ENCODE peak calls at places on chromosomes 4 and X, in six cellular contexts. One of them, this sample, is unnamed. For H3K36me3 and H3K4me1, the result is how much of the 10 kb centered on the place peaks cover.

GRCh38 chr4:161841759-161842158 is 322.0 kb downstream of the FSTL5 start:
- DNase-seq in GM23338: no peak
- DNase-seq in GM23248: no peak
- DNase-seq in endodermal cell: no peak
- DNase-seq in K562: no peak
- DNase-seq in aorta: no peak
- DNase-seq in this sample: no peak

GRCh38 chr4:7650606-7651400 is 216.1 kb upstream of the PSAPL1 start:
- DNase-seq in GM23338: peak
- DNase-seq in GM23248: peak
- DNase-seq in endodermal cell: peak
- DNase-seq in K562: peak
- DNase-seq in aorta: peak
- DNase-seq in this sample: no peak

GRCh38 chrX:40908026-40908425 is 172.7 kb upstream of the MED14 start:
- DNase-seq in GM23338: no peak
- DNase-seq in GM23248: peak
- DNase-seq in endodermal cell: no peak
- DNase-seq in K562: no peak
- DNase-seq in aorta: no peak
- DNase-seq in this sample: no peak

GRCh38 chrX:65757943-65758342 is 90.5 kb downstream of the MSN start:
- DNase-seq in GM23338: no peak
- DNase-seq in GM23248: no peak
- DNase-seq in endodermal cell: no peak
- DNase-seq in K562: no peak
- DNase-seq in aorta: no peak
- DNase-seq in this sample: no peak

GRCh38 chr4:76977731-76978350 is 28.3 kb downstream of the SEPTIN11 start:
- DNase-seq in GM23338: no peak
- DNase-seq in GM23248: peak
- DNase-seq in endodermal cell: no peak
- DNase-seq in K562: no peak
- DNase-seq in aorta: no peak
- DNase-seq in this sample: no peak

GRCh38 chr4:148116971-148117370 is 325.2 kb downstream of the NR3C2 start:
- DNase-seq in GM23338: peak
- DNase-seq in GM23248: no peak
- DNase-seq in endodermal cell: no peak
- DNase-seq in K562: no peak
- DNase-seq in aorta: no peak
- DNase-seq in this sample: no peak

GRCh38 chr4:17095771-17096170 is 197.3 kb upstream of the LDB2 start:
- DNase-seq in GM23338: peak
- DNase-seq in GM23248: no peak
- DNase-seq in endodermal cell: no peak
- DNase-seq in K562: no peak
- DNase-seq in aorta: no peak
- DNase-seq in this sample: no peak

GRCh38 chr4:139550724-139551429 is 5.1 kb downstream of the SETD7 start:
- DNase-seq in GM23338: peak
- DNase-seq in GM23248: peak
- DNase-seq in endodermal cell: peak
- DNase-seq in K562: no peak
- DNase-seq in aorta: no peak
- DNase-seq in this sample: no peak

GRCh38 chrX:148872153-148872540 is 371.7 kb downstream of the AFF2 start:
- DNase-seq in GM23338: no peak
- DNase-seq in GM23248: peak
- DNase-seq in endodermal cell: no peak
- DNase-seq in K562: no peak
- DNase-seq in aorta: no peak
- DNase-seq in this sample: no peak

GRCh38 chrX:148878371-148878770 is 378.0 kb downstream of the AFF2 start:
- DNase-seq in GM23338: no peak
- DNase-seq in GM23248: peak
- DNase-seq in endodermal cell: no peak
- DNase-seq in K562: no peak
- DNase-seq in aorta: no peak
- DNase-seq in this sample: no peak

GRCh38 chrX:148872881-148873280 is 372.5 kb downstream of the AFF2 start:
- DNase-seq in GM23338: no peak
- DNase-seq in GM23248: no peak
- DNase-seq in endodermal cell: no peak
- DNase-seq in K562: no peak
- DNase-seq in aorta: no peak
- DNase-seq in this sample: no peak

GRCh38 chrX:148871422-148872152 is 371.2 kb downstream of the AFF2 start:
- DNase-seq in GM23338: no peak
- DNase-seq in GM23248: peak
- DNase-seq in endodermal cell: no peak
- DNase-seq in K562: no peak
- DNase-seq in aorta: no peak
- DNase-seq in this sample: no peak

GRCh38 chrX:148874621-148875020 is 374.2 kb downstream of the AFF2 start:
- DNase-seq in GM23338: no peak
- DNase-seq in GM23248: peak
- DNase-seq in endodermal cell: no peak
- DNase-seq in K562: no peak
- DNase-seq in aorta: no peak
- DNase-seq in this sample: no peak
- H3K36me3 ChIP-seq in GM23338: under half
- H3K36me3 ChIP-seq in GM23248: under half
- H3K36me3 ChIP-seq in endodermal cell: under half
- H3K36me3 ChIP-seq in K562: under half
- H3K36me3 ChIP-seq in aorta: under half
- H3K36me3 ChIP-seq in this sample: under half

DNA sequence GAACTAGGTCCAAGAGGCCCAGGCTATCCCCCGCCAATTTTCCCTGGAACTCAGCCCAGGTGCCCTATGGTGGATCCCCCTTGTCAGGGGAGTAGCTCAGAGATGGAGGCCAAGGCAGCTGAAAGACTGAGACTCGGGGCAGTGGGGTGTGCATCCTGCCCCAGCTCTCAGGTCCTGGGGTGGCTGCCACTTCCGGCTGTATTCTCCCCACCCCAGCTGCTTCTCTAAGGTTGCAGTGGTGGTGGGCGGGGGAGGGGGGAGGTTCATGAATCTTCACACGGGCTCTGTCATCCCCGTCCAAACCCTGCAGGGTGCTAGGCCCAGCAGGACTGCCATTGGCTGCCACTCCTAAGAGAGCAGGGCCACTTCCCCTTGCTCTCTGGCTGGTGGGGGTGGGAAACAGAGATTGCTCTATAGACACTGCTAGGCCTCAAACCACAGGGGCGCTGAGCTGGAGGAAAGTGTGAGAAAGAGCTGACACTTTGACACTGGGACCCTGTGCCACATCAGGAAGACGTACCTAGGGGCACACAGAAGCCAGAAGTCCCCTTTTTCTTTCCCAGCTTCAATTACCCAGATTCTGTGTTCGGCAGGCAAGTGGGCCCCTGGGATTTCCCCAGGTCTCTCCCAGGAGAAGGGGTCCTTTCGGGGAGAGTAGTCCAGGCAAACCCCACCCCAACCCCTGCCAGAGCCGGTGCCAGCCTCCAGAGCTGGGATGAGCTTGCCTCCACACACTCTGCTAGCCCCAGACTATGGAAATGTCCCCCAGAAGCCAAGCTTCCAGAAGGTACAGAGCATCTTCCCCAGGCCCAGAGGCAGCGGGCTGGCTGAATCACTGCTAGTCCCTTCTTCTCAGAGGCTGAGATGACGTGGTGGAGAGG is 1.6 kb downstream of the SASH3 start:
- DNase-seq in GM23338: no peak
- DNase-seq in GM23248: no peak
- DNase-seq in endodermal cell: peak
- DNase-seq in K562: no peak
- DNase-seq in aorta: peak
- DNase-seq in this sample: peak
- H3K4me1 ChIP-seq in GM23338: under half
- H3K4me1 ChIP-seq in GM23248: under half
- H3K4me1 ChIP-seq in endodermal cell: under half
- H3K4me1 ChIP-seq in K562: under half
- H3K4me1 ChIP-seq in aorta: under half
- H3K4me1 ChIP-seq in this sample: half or more

GRCh38 chr4:152106781-152107321 is 346.0 kb upstream of the GATB start:
- DNase-seq in GM23338: no peak
- DNase-seq in GM23248: peak
- DNase-seq in endodermal cell: no peak
- DNase-seq in K562: no peak
- DNase-seq in aorta: no peak
- DNase-seq in this sample: no peak
- H3K27ac ChIP-seq in GM23338: no peak
- H3K27ac ChIP-seq in GM23248: peak
- H3K27ac ChIP-seq in endodermal cell: no peak
- H3K27ac ChIP-seq in K562: no peak
- H3K27ac ChIP-seq in aorta: no peak
- H3K27ac ChIP-seq in this sample: no peak

GRCh38 chr4:87382931-87383330 is 8.1 kb downstream of the HSD17B11 start:
- DNase-seq in GM23338: no peak
- DNase-seq in GM23248: no peak
- DNase-seq in endodermal cell: no peak
- DNase-seq in K562: no peak
- DNase-seq in aorta: no peak
- DNase-seq in this sample: no peak

GRCh38 chr4:87382116-87382515 is 8.9 kb downstream of the HSD17B11 start:
- DNase-seq in GM23338: no peak
- DNase-seq in GM23248: no peak
- DNase-seq in endodermal cell: no peak
- DNase-seq in K562: no peak
- DNase-seq in aorta: no peak
- DNase-seq in this sample: no peak

GRCh38 chr4:87375719-87376291 is 15.2 kb downstream of the HSD17B11 start:
- DNase-seq in GM23338: peak
- DNase-seq in GM23248: peak
- DNase-seq in endodermal cell: no peak
- DNase-seq in K562: peak
- DNase-seq in aorta: no peak
- DNase-seq in this sample: peak

DNA sequence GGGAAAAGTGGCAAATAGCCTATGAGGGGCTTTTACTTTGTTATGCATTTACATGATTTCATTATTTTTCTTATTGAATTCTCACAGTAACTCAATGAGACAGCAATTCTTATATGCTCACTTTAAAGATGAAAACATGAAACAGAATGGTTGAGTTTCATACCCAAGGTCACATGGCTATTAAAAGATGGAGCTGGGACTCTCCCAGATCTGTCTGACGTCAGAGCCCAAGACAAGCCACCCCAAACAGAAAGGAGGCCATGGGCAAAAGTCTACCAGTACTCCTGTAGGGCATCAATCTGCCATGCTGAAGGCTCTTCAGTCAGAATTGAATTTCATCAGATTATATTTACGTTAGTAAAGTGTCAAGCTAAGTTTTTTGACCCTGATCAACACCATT is 13.2 kb downstream of the HSD17B11 start:
- DNase-seq in GM23338: no peak
- DNase-seq in GM23248: no peak
- DNase-seq in endodermal cell: no peak
- DNase-seq in K562: no peak
- DNase-seq in aorta: no peak
- DNase-seq in this sample: no peak
- H3K36me3 ChIP-seq in GM23338: under half
- H3K36me3 ChIP-seq in GM23248: under half
- H3K36me3 ChIP-seq in endodermal cell: under half
- H3K36me3 ChIP-seq in K562: half or more
- H3K36me3 ChIP-seq in aorta: under half
- H3K36me3 ChIP-seq in this sample: under half

GRCh38 chrX:153576961-153577360 is 22.0 kb downstream of the CCNQ start:
- DNase-seq in GM23338: no peak
- DNase-seq in GM23248: no peak
- DNase-seq in endodermal cell: no peak
- DNase-seq in K562: no peak
- DNase-seq in aorta: no peak
- DNase-seq in this sample: no peak
- H3K4me1 ChIP-seq in GM23338: under half
- H3K4me1 ChIP-seq in GM23248: under half
- H3K4me1 ChIP-seq in endodermal cell: under half
- H3K4me1 ChIP-seq in K562: under half
- H3K4me1 ChIP-seq in aorta: under half
- H3K4me1 ChIP-seq in this sample: under half

GRCh38 chr4:153467154-153467896 is 1.2 kb downstream of the TMEM131L start:
- DNase-seq in GM23338: peak
- DNase-seq in GM23248: peak
- DNase-seq in endodermal cell: peak
- DNase-seq in K562: peak
- DNase-seq in aorta: peak
- DNase-seq in this sample: peak
- H3K27ac ChIP-seq in GM23338: peak
- H3K27ac ChIP-seq in GM23248: no peak
- H3K27ac ChIP-seq in endodermal cell: peak
- H3K27ac ChIP-seq in K562: peak
- H3K27ac ChIP-seq in aorta: no peak
- H3K27ac ChIP-seq in this sample: peak

This sample was measured in CD4-positive, alpha-beta memory T cell.